ENCODE peak calls at places on chromosomes 3 and 15, in five cellular contexts. One of them, this sample, is unnamed.

GRCh38 chr3:112979244-112979832 is 4.4 kb upstream of the CD200R1 start:
- DNase-seq in GM23248: peak
- DNase-seq in CD8-positive, alpha-beta T cell: no peak
- DNase-seq in left ventricle myocardium inferior: no peak
- DNase-seq in CD8-positive, alpha-beta memory T cell: no peak
- DNase-seq in this sample: no peak

GRCh38 chr15:60237411-60237810 is 160.4 kb downstream of the ANXA2 start:
- DNase-seq in GM23248: no peak
- DNase-seq in CD8-positive, alpha-beta T cell: no peak
- DNase-seq in left ventricle myocardium inferior: no peak
- DNase-seq in CD8-positive, alpha-beta memory T cell: no peak
- DNase-seq in this sample: no peak

GRCh38 chr3:49841126-49841525 is 15.2 kb downstream of the TRAIP start:
- DNase-seq in GM23248: peak
- DNase-seq in CD8-positive, alpha-beta T cell: no peak
- DNase-seq in left ventricle myocardium inferior: no peak
- DNase-seq in CD8-positive, alpha-beta memory T cell: no peak
- DNase-seq in this sample: no peak

GRCh38 chr15:48285329-48286214 is 45.7 kb upstream of the DUT start:
- DNase-seq in GM23248: peak
- DNase-seq in CD8-positive, alpha-beta T cell: no peak
- DNase-seq in left ventricle myocardium inferior: no peak
- DNase-seq in CD8-positive, alpha-beta memory T cell: peak
- DNase-seq in this sample: no peak

GRCh38 chr3:132879651-132880050 is 157.4 kb upstream of the NPHP3 start:
- DNase-seq in GM23248: no peak
- DNase-seq in CD8-positive, alpha-beta T cell: no peak
- DNase-seq in left ventricle myocardium inferior: no peak
- DNase-seq in CD8-positive, alpha-beta memory T cell: no peak
- DNase-seq in this sample: no peak

GRCh38 chr3:194274424-194275085 is 76.6 kb downstream of the CPN2 start:
- DNase-seq in GM23248: peak
- DNase-seq in CD8-positive, alpha-beta T cell: no peak
- DNase-seq in left ventricle myocardium inferior: no peak
- DNase-seq in CD8-positive, alpha-beta memory T cell: no peak
- DNase-seq in this sample: no peak

GRCh38 chr3:114872588-114872987 is 274.5 kb downstream of the ZBTB20 start:
- DNase-seq in GM23248: peak
- DNase-seq in CD8-positive, alpha-beta T cell: no peak
- DNase-seq in left ventricle myocardium inferior: no peak
- DNase-seq in CD8-positive, alpha-beta memory T cell: no peak
- DNase-seq in this sample: no peak

GRCh38 chr3:126550488-126551051 is 8.2 kb downstream of the C3orf22 start:
- DNase-seq in GM23248: no peak
- DNase-seq in CD8-positive, alpha-beta T cell: no peak
- DNase-seq in left ventricle myocardium inferior: no peak
- DNase-seq in CD8-positive, alpha-beta memory T cell: no peak
- DNase-seq in this sample: no peak

GRCh38 chr15:66885281-66885915 is 180.0 kb upstream of the SMAD3 start:
- DNase-seq in GM23248: no peak
- DNase-seq in CD8-positive, alpha-beta T cell: no peak
- DNase-seq in left ventricle myocardium inferior: no peak
- DNase-seq in CD8-positive, alpha-beta memory T cell: no peak
- DNase-seq in this sample: no peak

GRCh38 chr3:195548046-195548445 is 4.9 kb upstream of the PPP1R2 start:
- DNase-seq in GM23248: no peak
- DNase-seq in CD8-positive, alpha-beta T cell: no peak
- DNase-seq in left ventricle myocardium inferior: no peak
- DNase-seq in CD8-positive, alpha-beta memory T cell: no peak
- DNase-seq in this sample: no peak

GRCh38 chr3:186268616-186269448 is 93.2 kb downstream of the DGKG start:
- DNase-seq in GM23248: peak
- DNase-seq in CD8-positive, alpha-beta T cell: no peak
- DNase-seq in left ventricle myocardium inferior: no peak
- DNase-seq in CD8-positive, alpha-beta memory T cell: no peak
- DNase-seq in this sample: no peak

GRCh38 chr3:52904552-52904951 is 7.2 kb upstream of the STIMATE start:
- DNase-seq in GM23248: no peak
- DNase-seq in CD8-positive, alpha-beta T cell: no peak
- DNase-seq in left ventricle myocardium inferior: no peak
- DNase-seq in CD8-positive, alpha-beta memory T cell: no peak
- DNase-seq in this sample: no peak

GRCh38 chr3:169131695-169132464 is 531.6 kb downstream of the MECOM start:
- DNase-seq in GM23248: no peak
- DNase-seq in CD8-positive, alpha-beta T cell: no peak
- DNase-seq in left ventricle myocardium inferior: no peak
- DNase-seq in CD8-positive, alpha-beta memory T cell: no peak
- DNase-seq in this sample: no peak

GRCh38 chr3:124916837-124917409 is 17.6 kb downstream of the MUC13 start:
- DNase-seq in GM23248: no peak
- DNase-seq in CD8-positive, alpha-beta T cell: no peak
- DNase-seq in left ventricle myocardium inferior: peak
- DNase-seq in CD8-positive, alpha-beta memory T cell: no peak
- DNase-seq in this sample: no peak

GRCh38 chr3:101840066-101840465 is 9.2 kb upstream of the NFKBIZ start:
- DNase-seq in GM23248: no peak
- DNase-seq in CD8-positive, alpha-beta T cell: no peak
- DNase-seq in left ventricle myocardium inferior: no peak
- DNase-seq in CD8-positive, alpha-beta memory T cell: no peak
- DNase-seq in this sample: no peak

GRCh38 chr3:117892431-117892841 is 1142.2 kb downstream of the IGSF11 start:
- DNase-seq in GM23248: peak
- DNase-seq in CD8-positive, alpha-beta T cell: no peak
- DNase-seq in left ventricle myocardium inferior: no peak
- DNase-seq in CD8-positive, alpha-beta memory T cell: no peak
- DNase-seq in this sample: no peak

GRCh38 chr3:141659821-141660597 is 78.1 kb upstream of the RNF7 start:
- DNase-seq in GM23248: peak
- DNase-seq in CD8-positive, alpha-beta T cell: no peak
- DNase-seq in left ventricle myocardium inferior: peak
- DNase-seq in CD8-positive, alpha-beta memory T cell: no peak
- DNase-seq in this sample: peak

GRCh38 chr3:59820352-59820934 is 770.6 kb upstream of the CFAP20DC start:
- DNase-seq in GM23248: peak
- DNase-seq in CD8-positive, alpha-beta T cell: no peak
- DNase-seq in left ventricle myocardium inferior: no peak
- DNase-seq in CD8-positive, alpha-beta memory T cell: no peak
- DNase-seq in this sample: no peak

GRCh38 chr3:105195260-105195659 is 171.4 kb upstream of the ALCAM start:
- DNase-seq in GM23248: peak
- DNase-seq in CD8-positive, alpha-beta T cell: no peak
- DNase-seq in left ventricle myocardium inferior: no peak
- DNase-seq in CD8-positive, alpha-beta memory T cell: no peak
- DNase-seq in this sample: no peak

GRCh38 chr3:23272820-23273219 is 69.7 kb downstream of the UBE2E2 start:
- DNase-seq in GM23248: no peak
- DNase-seq in CD8-positive, alpha-beta T cell: no peak
- DNase-seq in left ventricle myocardium inferior: no peak
- DNase-seq in CD8-positive, alpha-beta memory T cell: no peak
- DNase-seq in this sample: no peak
- H3K27ac ChIP-seq in GM23248: no peak
- H3K27ac ChIP-seq in CD8-positive, alpha-beta T cell: no peak
- H3K27ac ChIP-seq in left ventricle myocardium inferior: no peak
- H3K27ac ChIP-seq in CD8-positive, alpha-beta memory T cell: no peak
- H3K27ac ChIP-seq in this sample: no peak

GRCh38 chr3:184174278-184174645 is 393 bp upstream of the AP2M1 start:
- DNase-seq in GM23248: no peak
- DNase-seq in CD8-positive, alpha-beta T cell: no peak
- DNase-seq in left ventricle myocardium inferior: no peak
- DNase-seq in CD8-positive, alpha-beta memory T cell: no peak
- DNase-seq in this sample: no peak
- H3K27ac ChIP-seq in GM23248: peak
- H3K27ac ChIP-seq in CD8-positive, alpha-beta T cell: no peak
- H3K27ac ChIP-seq in left ventricle myocardium inferior: peak
- H3K27ac ChIP-seq in CD8-positive, alpha-beta memory T cell: no peak
- H3K27ac ChIP-seq in this sample: peak

GRCh38 chr15:85709250-85709649 is 85.5 kb downstream of the KLHL25 start:
- DNase-seq in GM23248: no peak
- DNase-seq in CD8-positive, alpha-beta T cell: no peak
- DNase-seq in left ventricle myocardium inferior: no peak
- DNase-seq in CD8-positive, alpha-beta memory T cell: no peak
- DNase-seq in this sample: no peak
- H3K27ac ChIP-seq in GM23248: no peak
- H3K27ac ChIP-seq in CD8-positive, alpha-beta T cell: no peak
- H3K27ac ChIP-seq in left ventricle myocardium inferior: peak
- H3K27ac ChIP-seq in CD8-positive, alpha-beta memory T cell: no peak
- H3K27ac ChIP-seq in this sample: no peak

DNA sequence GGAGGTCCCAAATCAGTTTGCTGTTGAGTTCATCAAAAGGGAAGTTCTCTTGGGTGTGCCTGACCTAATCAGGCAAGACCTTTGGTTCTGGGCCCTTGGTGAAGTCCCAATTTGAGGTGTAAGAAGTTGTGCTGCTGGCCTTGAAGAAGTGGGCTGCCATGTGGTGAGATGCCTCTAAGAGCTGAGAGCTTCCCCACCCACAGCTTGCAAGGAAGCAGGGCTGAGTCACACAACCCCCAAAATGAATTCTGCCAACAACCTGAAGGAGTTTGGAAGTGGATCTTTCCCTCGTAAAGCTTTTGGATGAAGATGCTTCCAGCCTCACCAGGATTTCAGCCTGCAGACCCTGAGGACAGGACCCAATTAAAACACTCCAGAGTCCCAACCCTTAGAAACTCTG is 129.3 kb upstream of the NSMCE3 start:
- DNase-seq in GM23248: no peak
- DNase-seq in CD8-positive, alpha-beta T cell: no peak
- DNase-seq in left ventricle myocardium inferior: no peak
- DNase-seq in CD8-positive, alpha-beta memory T cell: no peak
- DNase-seq in this sample: no peak
- H3K27ac ChIP-seq in GM23248: no peak
- H3K27ac ChIP-seq in CD8-positive, alpha-beta T cell: no peak
- H3K27ac ChIP-seq in left ventricle myocardium inferior: no peak
- H3K27ac ChIP-seq in CD8-positive, alpha-beta memory T cell: no peak
- H3K27ac ChIP-seq in this sample: no peak

GRCh38 chr3:187985636-187986035 is 168.3 kb upstream of the LPP start:
- DNase-seq in GM23248: peak
- DNase-seq in CD8-positive, alpha-beta T cell: no peak
- DNase-seq in left ventricle myocardium inferior: no peak
- DNase-seq in CD8-positive, alpha-beta memory T cell: no peak
- DNase-seq in this sample: no peak
- H3K27ac ChIP-seq in GM23248: peak
- H3K27ac ChIP-seq in CD8-positive, alpha-beta T cell: no peak
- H3K27ac ChIP-seq in left ventricle myocardium inferior: peak
- H3K27ac ChIP-seq in CD8-positive, alpha-beta memory T cell: no peak
- H3K27ac ChIP-seq in this sample: no peak

GRCh38 chr3:9966841-9967240 is 14.6 kb upstream of the PRRT3 start:
- DNase-seq in GM23248: no peak
- DNase-seq in CD8-positive, alpha-beta T cell: no peak
- DNase-seq in left ventricle myocardium inferior: no peak
- DNase-seq in CD8-positive, alpha-beta memory T cell: no peak
- DNase-seq in this sample: no peak

GRCh38 chr3:9965200-9965875 is 13.1 kb upstream of the PRRT3 start:
- DNase-seq in GM23248: no peak
- DNase-seq in CD8-positive, alpha-beta T cell: no peak
- DNase-seq in left ventricle myocardium inferior: no peak
- DNase-seq in CD8-positive, alpha-beta memory T cell: no peak
- DNase-seq in this sample: no peak

GRCh38 chr3:9970020-9970652 is 16.5 kb downstream of the EMC3 start:
- DNase-seq in GM23248: peak
- DNase-seq in CD8-positive, alpha-beta T cell: no peak
- DNase-seq in left ventricle myocardium inferior: no peak
- DNase-seq in CD8-positive, alpha-beta memory T cell: no peak
- DNase-seq in this sample: no peak

DNA sequence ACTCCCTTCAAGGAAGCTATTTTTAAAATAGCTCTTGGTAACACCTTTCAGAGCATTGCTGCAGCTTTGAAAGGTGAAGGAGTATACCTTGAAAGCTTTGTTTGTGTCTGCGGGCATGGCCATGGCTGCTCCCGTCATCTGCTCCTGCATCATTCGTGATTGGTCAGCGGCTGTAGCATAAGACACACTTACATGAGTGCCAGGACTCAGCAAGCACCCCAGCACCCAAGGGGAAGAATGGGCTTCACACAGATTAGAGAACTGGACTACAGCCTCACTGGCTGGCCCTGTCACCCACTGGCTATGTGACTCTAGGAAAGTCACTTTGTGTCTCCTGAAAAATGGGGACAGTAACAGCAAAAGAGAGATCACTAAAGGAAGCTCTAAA is 17.0 kb downstream of the EMC3 start:
- DNase-seq in GM23248: no peak
- DNase-seq in CD8-positive, alpha-beta T cell: no peak
- DNase-seq in left ventricle myocardium inferior: no peak
- DNase-seq in CD8-positive, alpha-beta memory T cell: no peak
- DNase-seq in this sample: no peak
- H3K27ac ChIP-seq in GM23248: peak
- H3K27ac ChIP-seq in CD8-positive, alpha-beta T cell: no peak
- H3K27ac ChIP-seq in left ventricle myocardium inferior: no peak
- H3K27ac ChIP-seq in CD8-positive, alpha-beta memory T cell: no peak
- H3K27ac ChIP-seq in this sample: no peak

This sample was measured in caudate nucleus.